ENCODE peak calls at places on chromosome 18, in ten cellular contexts. P is gastrocnemius medialis; B is astrocyte; H is mesenchymal stem cell; L is BE2C; E is stomach; I is CD8-positive, alpha-beta memory T cell; A is fibroblast of lung; D is MM.1S; U is ovary. V is an unnamed sample. For H3K9me3, the result is how much of the 10 kb centered on the place peaks cover.

GRCh38 chr18:61948196-61948800 is 55.5 kb upstream of the RNF152 start:
- DNase-seq in P (no peak), B (peak), H (peak), L (no peak), E (no peak), I (no peak), A (peak), D (no peak), U (no peak), V (no peak)

GRCh38 chr18:51337406-51337805 is 139.9 kb upstream of the MEX3C start:
- DNase-seq in P (no peak), B (peak), H (peak), L (no peak), E (no peak), I (no peak), A (peak), D (no peak), U (no peak), V (no peak)

GRCh38 chr18:35703043-35703688 is 121.6 kb downstream of the GALNT1 start:
- DNase-seq in P (no peak), B (peak), H (peak), L (no peak), E (no peak), I (no peak), A (peak), D (no peak), U (no peak), V (no peak)

GRCh38 chr18:69947361-69948106 is at the start of gene CD226:
- DNase-seq in P (no peak), B (no peak), H (no peak), L (no peak), E (no peak), I (peak), A (no peak), D (no peak), U (no peak), V (no peak)

GRCh38 chr18:475202-475624 is 25.3 kb downstream of the COLEC12 start:
- DNase-seq in P (no peak), B (peak), H (peak), L (no peak), E (no peak), I (no peak), A (peak), D (no peak), U (no peak), V (peak)

GRCh38 chr18:42578781-42579180 is 536.7 kb downstream of the RIT2 start:
- DNase-seq in P (no peak), B (peak), H (peak), L (no peak), E (no peak), I (no peak), A (peak), D (no peak), U (no peak), V (peak)

GRCh38 chr18:45522371-45522770 is 92.9 kb upstream of the SLC14A2 start:
- DNase-seq in P (no peak), B (peak), H (peak), L (no peak), E (no peak), I (no peak), A (peak), D (no peak), U (no peak), V (no peak)

GRCh38 chr18:45378933-45379332 is 236.3 kb upstream of the SLC14A2 start:
- DNase-seq in P (no peak), B (no peak), H (no peak), L (no peak), E (no peak), I (no peak), A (no peak), D (no peak), U (no peak), V (no peak)

GRCh38 chr18:12397793-12398192 is 9.9 kb upstream of the PRELID3A start:
- DNase-seq in P (no peak), B (no peak), H (no peak), L (no peak), E (no peak), I (no peak), A (no peak), D (no peak), U (no peak), V (no peak)

GRCh38 chr18:42937434-42937833 is 178.1 kb downstream of the RIT2 start:
- DNase-seq in P (no peak), B (no peak), H (peak), L (no peak), E (no peak), I (no peak), A (no peak), D (no peak), U (no peak), V (no peak)

GRCh38 chr18:6781846-6782245 is 52.3 kb downstream of the ARHGAP28 start:
- DNase-seq in P (peak), B (peak), H (peak), L (peak), E (no peak), I (no peak), A (peak), D (no peak), U (no peak), V (peak)

GRCh38 chr18:35458677-35459441 is 38.9 kb downstream of the INO80C start:
- DNase-seq in P (no peak), B (peak), H (peak), L (peak), E (peak), I (no peak), A (peak), D (peak), U (no peak), V (peak)

DNA sequence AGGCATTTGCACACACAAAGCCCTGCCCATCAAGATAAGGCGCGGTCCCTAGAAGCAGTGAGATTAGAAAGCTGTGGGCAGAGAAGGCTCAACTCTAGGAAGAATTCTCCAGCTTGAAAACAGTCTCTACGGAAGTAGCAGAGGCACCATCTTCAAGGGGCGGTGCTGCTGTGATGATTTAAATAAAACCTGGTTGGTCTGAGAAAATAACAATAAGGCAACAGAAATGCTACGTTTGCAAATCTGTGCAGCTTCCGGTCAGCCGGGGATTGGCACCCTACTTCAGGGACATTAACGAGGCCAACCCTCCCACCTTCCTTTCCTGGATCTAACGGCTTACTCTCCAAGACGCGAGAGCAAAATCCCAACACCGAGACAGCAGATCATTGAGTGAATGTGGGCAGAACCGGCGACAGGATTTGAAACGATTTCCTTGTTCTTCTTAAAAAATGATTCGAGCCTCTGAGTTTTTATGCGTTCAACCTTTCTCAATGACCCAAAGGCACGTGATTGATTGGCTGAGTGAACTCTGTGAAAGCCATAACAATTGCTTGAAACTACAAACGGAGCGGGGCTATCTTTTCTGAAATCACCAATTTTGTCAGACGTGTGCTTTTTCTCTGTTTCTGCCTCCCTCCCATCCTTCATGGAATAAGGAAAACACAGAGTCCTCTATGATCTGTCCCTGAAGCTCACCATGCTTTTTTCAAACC is 93.7 kb upstream of the ZNF516 start:
- DNase-seq in P (no peak), B (peak), H (no peak), L (no peak), E (peak), I (no peak), A (peak), D (no peak), U (no peak), V (no peak)
- H3K4me3 ChIP-seq in P (peak), B (peak), H (peak), L (peak), E (peak), I (no peak), A (peak), D (no peak), U (peak), V (no peak)

GRCh38 chr18:64287926-64288325 is 139.0 kb upstream of the LINC00305 start:
- DNase-seq in P (no peak), B (no peak), H (no peak), L (no peak), E (no peak), I (no peak), A (no peak), D (no peak), U (no peak), V (peak)
- H3K9me3 ChIP-seq in P (under half), B (under half), H (under half), L (under half), E (under half), I (under half), A (under half), D (under half), U (under half), V (under half)

DNA sequence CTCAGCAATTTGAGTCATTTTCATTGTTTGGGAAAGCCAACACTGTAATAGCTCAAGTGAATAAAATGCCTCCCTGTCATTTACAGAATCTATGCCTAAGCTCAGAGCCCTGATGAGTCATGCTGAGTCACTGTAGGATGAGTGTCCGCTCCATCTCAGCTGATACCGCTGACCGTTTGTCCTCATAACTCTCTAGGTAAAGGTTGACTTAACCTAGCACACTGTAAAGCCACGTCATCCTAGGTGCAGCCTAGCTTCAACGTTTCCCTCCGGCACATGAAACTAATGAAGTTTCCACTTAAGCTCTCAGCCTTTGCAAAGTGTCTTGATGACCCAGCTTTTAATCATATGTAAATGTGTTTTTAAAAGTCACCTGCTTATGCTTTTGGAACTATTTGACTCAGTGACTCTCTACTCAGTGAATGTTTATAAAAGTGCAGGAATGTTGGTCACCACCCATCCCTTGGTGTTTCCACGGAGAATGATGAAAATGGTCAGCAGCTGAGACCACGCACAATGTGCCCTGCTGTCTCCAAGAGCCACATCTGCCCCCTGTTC is 154.0 kb downstream of the PMAIP1 start:
- DNase-seq in P (no peak), B (peak), H (peak), L (peak), E (no peak), I (no peak), A (peak), D (no peak), U (no peak), V (peak)
- H3K4me3 ChIP-seq in P (no peak), B (no peak), H (no peak), L (no peak), E (no peak), I (no peak), A (no peak), D (no peak), U (no peak), V (no peak)

DNA sequence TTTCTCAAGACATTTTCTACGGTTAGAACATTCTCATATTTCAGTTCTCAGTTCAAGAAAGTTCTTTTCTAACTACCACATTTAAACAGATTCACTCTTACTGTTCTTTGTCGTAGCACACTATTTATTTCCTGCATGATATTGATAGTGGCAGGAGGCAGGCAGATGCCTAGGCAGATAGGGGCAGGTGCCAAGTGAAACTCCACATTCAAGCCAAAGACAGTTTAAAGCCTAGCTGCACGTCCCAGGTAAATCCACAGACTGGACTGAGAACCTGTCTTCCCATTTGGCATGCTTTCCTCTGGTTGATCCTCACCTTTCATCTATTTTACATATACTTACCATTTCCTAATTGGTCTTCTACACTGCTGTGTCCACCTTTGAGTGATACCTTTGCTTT is 359.3 kb downstream of the TMX3 start:
- DNase-seq in P (no peak), B (no peak), H (no peak), L (no peak), E (no peak), I (no peak), A (no peak), D (no peak), U (no peak), V (no peak)
- H3K9me3 ChIP-seq in P (under half), B (under half), H (under half), L (under half), E (under half), I (under half), A (under half), D (under half), U (under half), V (under half)

DNA sequence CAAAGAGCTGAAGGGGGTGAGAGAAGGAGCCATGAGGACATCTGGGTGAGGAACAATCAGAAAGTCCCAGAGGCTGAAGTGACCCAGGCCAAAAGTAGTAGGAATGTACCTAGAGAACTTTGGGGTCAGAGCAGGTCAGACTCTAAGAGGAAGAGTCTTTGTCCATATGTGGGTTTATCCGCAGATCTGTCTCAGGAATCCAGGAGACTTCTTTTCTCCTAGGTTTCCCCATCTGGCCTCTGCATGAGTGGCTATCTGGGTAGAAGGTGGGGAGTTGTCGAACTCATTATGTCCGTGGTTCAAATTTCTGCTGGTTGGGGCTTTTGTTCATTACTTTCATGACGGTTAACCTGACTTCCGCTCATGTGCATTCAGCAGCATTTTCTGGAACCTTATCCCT is 1.8 kb downstream of the LIPG start:
- DNase-seq in P (no peak), B (no peak), H (no peak), L (no peak), E (no peak), I (no peak), A (no peak), D (no peak), U (no peak), V (no peak)
- H3K4me3 ChIP-seq in P (no peak), B (peak), H (no peak), L (no peak), E (no peak), I (no peak), A (no peak), D (no peak), U (no peak), V (no peak)

GRCh38 chr18:74346206-74346605 is 30.6 kb downstream of the C18orf63 start:
- DNase-seq in P (no peak), B (no peak), H (no peak), L (no peak), E (no peak), I (no peak), A (no peak), D (no peak), U (no peak), V (no peak)
- H3K9me3 ChIP-seq in P (under half), B (under half), H (under half), L (under half), E (under half), I (under half), A (under half), D (under half), U (under half), V (under half)

GRCh38 chr18:8706981-8707940 is 1.9 kb downstream of the MTCL1 start:
- DNase-seq in P (no peak), B (peak), H (peak), L (peak), E (peak), I (no peak), A (peak), D (peak), U (peak), V (peak)

GRCh38 chr18:8707946-8708345 is 2.6 kb downstream of the MTCL1 start:
- DNase-seq in P (no peak), B (no peak), H (no peak), L (no peak), E (no peak), I (no peak), A (no peak), D (no peak), U (no peak), V (no peak)

GRCh38 chr18:8706545-8706980 is 1.2 kb downstream of the MTCL1 start:
- DNase-seq in P (no peak), B (no peak), H (no peak), L (no peak), E (no peak), I (no peak), A (peak), D (peak), U (peak), V (peak)

GRCh38 chr18:8709248-8710059 is 4.1 kb downstream of the MTCL1 start:
- DNase-seq in P (no peak), B (peak), H (no peak), L (no peak), E (no peak), I (no peak), A (peak), D (no peak), U (no peak), V (no peak)

GRCh38 chr18:8708670-8709069 is 3.3 kb downstream of the MTCL1 start:
- DNase-seq in P (no peak), B (no peak), H (no peak), L (no peak), E (no peak), I (no peak), A (no peak), D (no peak), U (no peak), V (no peak)
- H3K4me3 ChIP-seq in P (no peak), B (no peak), H (peak), L (no peak), E (no peak), I (no peak), A (no peak), D (no peak), U (no peak), V (no peak)

GRCh38 chr18:78127041-78127440 is 852.6 kb upstream of the SALL3 start:
- DNase-seq in P (no peak), B (no peak), H (no peak), L (no peak), E (no peak), I (no peak), A (no peak), D (no peak), U (no peak), V (no peak)
- H3K9me3 ChIP-seq in P (under half), B (under half), H (under half), L (under half), E (under half), I (under half), A (under half), D (under half), U (under half), V (under half)

GRCh38 chr18:23105030-23105429 is 30.3 kb upstream of the CABLES1 start:
- DNase-seq in P (no peak), B (no peak), H (no peak), L (no peak), E (no peak), I (no peak), A (no peak), D (no peak), U (no peak), V (no peak)

GRCh38 chr18:23108496-23108895 is 26.8 kb upstream of the CABLES1 start:
- DNase-seq in P (no peak), B (no peak), H (no peak), L (no peak), E (no peak), I (no peak), A (no peak), D (no peak), U (no peak), V (peak)

GRCh38 chr18:23105581-23106219 is 29.6 kb upstream of the CABLES1 start:
- DNase-seq in P (no peak), B (no peak), H (no peak), L (no peak), E (no peak), I (no peak), A (no peak), D (no peak), U (no peak), V (no peak)

GRCh38 chr18:23106575-23106974 is 28.7 kb upstream of the CABLES1 start:
- DNase-seq in P (no peak), B (peak), H (peak), L (no peak), E (no peak), I (no peak), A (peak), D (no peak), U (no peak), V (peak)

GRCh38 chr18:23107718-23108117 is 27.6 kb upstream of the CABLES1 start:
- DNase-seq in P (no peak), B (no peak), H (peak), L (no peak), E (no peak), I (no peak), A (no peak), D (no peak), U (no peak), V (peak)
- H3K4me3 ChIP-seq in P (no peak), B (no peak), H (no peak), L (no peak), E (no peak), I (no peak), A (no peak), D (no peak), U (no peak), V (no peak)